ENCODE peak calls at places on chromosomes 7 and 10, in nine cellular contexts. One of them, this sample, is unnamed.

GRCh38 chr10:110528224-110528997 is 30.7 kb downstream of the DUSP5 start:
- DNase-seq in stimulated activated CD4-positive, alpha-beta T cell treated with anti-CD3 and anti-CD28 coated beads, Interleukin-4, amount 100 ng/mL, for 4 hours: no peak
- DNase-seq in fibroblast of the aortic adventitia: peak
- DNase-seq in effector memory CD8-positive, alpha-beta T cell: no peak
- DNase-seq in effector CD4-positive, alpha-beta T cell: no peak
- DNase-seq in NCI-H82: no peak
- DNase-seq in activated CD4-positive, CD25-positive, alpha-beta regulatory T cell treated with anti-CD3 and anti-CD28 coated beads, Interleukin-2, amount 50 U/mL, for 16 hours: no peak
- DNase-seq in iris pigment epithelial cell: peak
- DNase-seq in dorsolateral prefrontal cortex: no peak
- DNase-seq in this sample: no peak

GRCh38 chr10:81071087-81071796 is 533.5 kb downstream of the SH2D4B start:
- DNase-seq in stimulated activated CD4-positive, alpha-beta T cell treated with anti-CD3 and anti-CD28 coated beads, Interleukin-4, amount 100 ng/mL, for 4 hours: no peak
- DNase-seq in fibroblast of the aortic adventitia: no peak
- DNase-seq in effector memory CD8-positive, alpha-beta T cell: no peak
- DNase-seq in effector CD4-positive, alpha-beta T cell: no peak
- DNase-seq in NCI-H82: no peak
- DNase-seq in activated CD4-positive, CD25-positive, alpha-beta regulatory T cell treated with anti-CD3 and anti-CD28 coated beads, Interleukin-2, amount 50 U/mL, for 16 hours: no peak
- DNase-seq in iris pigment epithelial cell: no peak
- DNase-seq in dorsolateral prefrontal cortex: no peak
- DNase-seq in this sample: no peak

GRCh38 chr7:129741743-129742213 is 130.3 kb downstream of the NRF1 start:
- DNase-seq in stimulated activated CD4-positive, alpha-beta T cell treated with anti-CD3 and anti-CD28 coated beads, Interleukin-4, amount 100 ng/mL, for 4 hours: no peak
- DNase-seq in fibroblast of the aortic adventitia: no peak
- DNase-seq in effector memory CD8-positive, alpha-beta T cell: no peak
- DNase-seq in effector CD4-positive, alpha-beta T cell: no peak
- DNase-seq in NCI-H82: peak
- DNase-seq in activated CD4-positive, CD25-positive, alpha-beta regulatory T cell treated with anti-CD3 and anti-CD28 coated beads, Interleukin-2, amount 50 U/mL, for 16 hours: no peak
- DNase-seq in iris pigment epithelial cell: no peak
- DNase-seq in dorsolateral prefrontal cortex: no peak
- DNase-seq in this sample: peak

GRCh38 chr7:130887182-130888016 is 153.4 kb upstream of the KLF14 start:
- DNase-seq in stimulated activated CD4-positive, alpha-beta T cell treated with anti-CD3 and anti-CD28 coated beads, Interleukin-4, amount 100 ng/mL, for 4 hours: no peak
- DNase-seq in fibroblast of the aortic adventitia: peak
- DNase-seq in effector memory CD8-positive, alpha-beta T cell: no peak
- DNase-seq in effector CD4-positive, alpha-beta T cell: no peak
- DNase-seq in NCI-H82: no peak
- DNase-seq in activated CD4-positive, CD25-positive, alpha-beta regulatory T cell treated with anti-CD3 and anti-CD28 coated beads, Interleukin-2, amount 50 U/mL, for 16 hours: no peak
- DNase-seq in iris pigment epithelial cell: peak
- DNase-seq in dorsolateral prefrontal cortex: no peak
- DNase-seq in this sample: peak

GRCh38 chr10:102066421-102067068 is 1.4 kb downstream of the HPS6 start:
- DNase-seq in stimulated activated CD4-positive, alpha-beta T cell treated with anti-CD3 and anti-CD28 coated beads, Interleukin-4, amount 100 ng/mL, for 4 hours: no peak
- DNase-seq in fibroblast of the aortic adventitia: no peak
- DNase-seq in effector memory CD8-positive, alpha-beta T cell: no peak
- DNase-seq in effector CD4-positive, alpha-beta T cell: no peak
- DNase-seq in NCI-H82: peak
- DNase-seq in activated CD4-positive, CD25-positive, alpha-beta regulatory T cell treated with anti-CD3 and anti-CD28 coated beads, Interleukin-2, amount 50 U/mL, for 16 hours: no peak
- DNase-seq in iris pigment epithelial cell: no peak
- DNase-seq in dorsolateral prefrontal cortex: no peak
- DNase-seq in this sample: no peak

GRCh38 chr10:124180947-124181549 is 87.7 kb upstream of the CHST15 start:
- DNase-seq in stimulated activated CD4-positive, alpha-beta T cell treated with anti-CD3 and anti-CD28 coated beads, Interleukin-4, amount 100 ng/mL, for 4 hours: no peak
- DNase-seq in fibroblast of the aortic adventitia: peak
- DNase-seq in effector memory CD8-positive, alpha-beta T cell: no peak
- DNase-seq in effector CD4-positive, alpha-beta T cell: no peak
- DNase-seq in NCI-H82: no peak
- DNase-seq in activated CD4-positive, CD25-positive, alpha-beta regulatory T cell treated with anti-CD3 and anti-CD28 coated beads, Interleukin-2, amount 50 U/mL, for 16 hours: no peak
- DNase-seq in iris pigment epithelial cell: peak
- DNase-seq in dorsolateral prefrontal cortex: no peak
- DNase-seq in this sample: no peak

GRCh38 chr10:30559118-30559684 is 70.4 kb downstream of the LYZL2 start:
- DNase-seq in stimulated activated CD4-positive, alpha-beta T cell treated with anti-CD3 and anti-CD28 coated beads, Interleukin-4, amount 100 ng/mL, for 4 hours: no peak
- DNase-seq in fibroblast of the aortic adventitia: no peak
- DNase-seq in effector memory CD8-positive, alpha-beta T cell: no peak
- DNase-seq in effector CD4-positive, alpha-beta T cell: no peak
- DNase-seq in NCI-H82: no peak
- DNase-seq in activated CD4-positive, CD25-positive, alpha-beta regulatory T cell treated with anti-CD3 and anti-CD28 coated beads, Interleukin-2, amount 50 U/mL, for 16 hours: no peak
- DNase-seq in iris pigment epithelial cell: no peak
- DNase-seq in dorsolateral prefrontal cortex: no peak
- DNase-seq in this sample: no peak

GRCh38 chr10:132865851-132866600 is 76.3 kb downstream of the CFAP46 start:
- DNase-seq in stimulated activated CD4-positive, alpha-beta T cell treated with anti-CD3 and anti-CD28 coated beads, Interleukin-4, amount 100 ng/mL, for 4 hours: no peak
- DNase-seq in fibroblast of the aortic adventitia: no peak
- DNase-seq in effector memory CD8-positive, alpha-beta T cell: no peak
- DNase-seq in effector CD4-positive, alpha-beta T cell: no peak
- DNase-seq in NCI-H82: no peak
- DNase-seq in activated CD4-positive, CD25-positive, alpha-beta regulatory T cell treated with anti-CD3 and anti-CD28 coated beads, Interleukin-2, amount 50 U/mL, for 16 hours: no peak
- DNase-seq in iris pigment epithelial cell: no peak
- DNase-seq in dorsolateral prefrontal cortex: no peak
- DNase-seq in this sample: no peak

GRCh38 chr7:5637415-5637814 is 144.0 kb downstream of the RNF216 start:
- DNase-seq in stimulated activated CD4-positive, alpha-beta T cell treated with anti-CD3 and anti-CD28 coated beads, Interleukin-4, amount 100 ng/mL, for 4 hours: no peak
- DNase-seq in fibroblast of the aortic adventitia: no peak
- DNase-seq in effector memory CD8-positive, alpha-beta T cell: no peak
- DNase-seq in effector CD4-positive, alpha-beta T cell: no peak
- DNase-seq in NCI-H82: no peak
- DNase-seq in activated CD4-positive, CD25-positive, alpha-beta regulatory T cell treated with anti-CD3 and anti-CD28 coated beads, Interleukin-2, amount 50 U/mL, for 16 hours: no peak
- DNase-seq in iris pigment epithelial cell: no peak
- DNase-seq in dorsolateral prefrontal cortex: no peak
- DNase-seq in this sample: no peak